ENCODE peak calls at places on chromosome 18, in ten cellular contexts. A, S, Z, C, T, B, G, J, E and N are unnamed samples.

GRCh38 chr18:73514449-73514848 is 633.2 kb downstream of the FBXO15 start:
- DNase-seq in S (no peak), T (no peak), A (no peak), J (no peak), E (no peak), B (no peak), G (no peak), C (no peak), Z (no peak), N (no peak)

GRCh38 chr18:25724121-25724520 is 366.3 kb downstream of the SS18 start:
- DNase-seq in J (no peak), Z (no peak), B (no peak), A (no peak), E (no peak), S (no peak), T (no peak), C (no peak), G (no peak), N (no peak)

GRCh38 chr18:8643479-8643878 is 34.2 kb downstream of the RAB12 start:
- DNase-seq in E (no peak), C (no peak), A (no peak), G (no peak), J (no peak), T (no peak), B (no peak), Z (no peak), S (no peak), N (no peak)

GRCh38 chr18:30929065-30929464 is 113.5 kb downstream of the DSC3 start:
- DNase-seq in A (no peak), G (no peak), B (no peak), S (no peak), E (no peak), Z (no peak), T (no peak), C (no peak), J (no peak), N (no peak)

GRCh38 chr18:5853253-5853652 is 42.1 kb downstream of the TMEM200C start:
- DNase-seq in J (no peak), T (no peak), G (no peak), E (no peak), A (no peak), B (no peak), S (no peak), Z (no peak), C (no peak), N (no peak)

GRCh38 chr18:62716679-62717058 is 1.3 kb downstream of the PHLPP1 start:
- DNase-seq in E (peak; percentile 79), J (peak; percentile 63), C (peak; percentile 66), A (peak; percentile 73), T (no peak), Z (peak; percentile 63), B (peak; percentile 10), G (peak; percentile 87), S (peak; percentile 65), N (peak; percentile 78)

GRCh38 chr18:57432118-57432517 is 3.1 kb upstream of the ONECUT2 start:
- DNase-seq in G (no peak), Z (no peak), E (no peak), J (no peak), C (no peak), S (no peak), B (no peak), A (no peak), T (no peak), N (no peak)

GRCh38 chr18:59823611-59824195 is 76.1 kb upstream of the PMAIP1 start:
- DNase-seq in E (peak; percentile 89), T (no peak), J (peak; percentile 75), G (peak; percentile 89), Z (peak; percentile 84), S (peak; percentile 60), B (peak; percentile 81), A (peak; percentile 88), C (no peak), N (peak; percentile 78)

GRCh38 chr18:79868168-79868784 is 70.5 kb downstream of the KCNG2 start:
- DNase-seq in B (no peak), S (no peak), E (no peak), G (peak; percentile 78), J (no peak), Z (no peak), T (no peak), C (no peak), A (peak; percentile 9), N (peak; percentile 62)

GRCh38 chr18:76672627-76673026 is 149.7 kb upstream of the ZNF236 start:
- DNase-seq in A (peak; percentile 58), E (no peak), G (peak; percentile 15), T (no peak), C (no peak), J (no peak), B (peak; percentile 16), Z (no peak), S (no peak), N (no peak)

GRCh38 chr18:25230658-25231326 is 121.2 kb downstream of the ZNF521 start:
- DNase-seq in G (no peak), T (peak; percentile 65), B (peak; percentile 68), J (peak; percentile 39), A (no peak), C (peak; percentile 47), E (no peak), S (no peak), Z (peak; percentile 73), N (no peak)

GRCh38 chr18:23810396-23810795 is 121.1 kb downstream of the LAMA3 start:
- DNase-seq in S (no peak), T (no peak), E (no peak), A (peak; percentile 18), Z (no peak), C (no peak), J (no peak), B (no peak), G (no peak), N (no peak)

GRCh38 chr18:21341141-21341540 is 99.1 kb downstream of the GREB1L start:
- DNase-seq in T (no peak), C (no peak), B (no peak), S (peak; percentile 6), A (no peak), J (no peak), E (no peak), Z (no peak), G (no peak), N (no peak)

GRCh38 chr18:21331094-21331493 is 89.1 kb downstream of the GREB1L start:
- DNase-seq in E (peak; percentile 81), S (no peak), C (no peak), A (no peak), J (no peak), T (no peak), G (no peak), B (no peak), Z (no peak), N (no peak)

GRCh38 chr18:21335927-21336488 is 94.0 kb downstream of the GREB1L start:
- DNase-seq in A (no peak), S (no peak), G (no peak), E (no peak), C (no peak), J (no peak), Z (no peak), B (no peak), T (no peak), N (no peak)

GRCh38 chr18:21342372-21342771 is 100.3 kb downstream of the GREB1L start:
- DNase-seq in A (no peak), Z (no peak), G (no peak), S (no peak), C (no peak), T (no peak), E (peak; percentile 93), J (no peak), B (no peak), N (no peak)

DNA sequence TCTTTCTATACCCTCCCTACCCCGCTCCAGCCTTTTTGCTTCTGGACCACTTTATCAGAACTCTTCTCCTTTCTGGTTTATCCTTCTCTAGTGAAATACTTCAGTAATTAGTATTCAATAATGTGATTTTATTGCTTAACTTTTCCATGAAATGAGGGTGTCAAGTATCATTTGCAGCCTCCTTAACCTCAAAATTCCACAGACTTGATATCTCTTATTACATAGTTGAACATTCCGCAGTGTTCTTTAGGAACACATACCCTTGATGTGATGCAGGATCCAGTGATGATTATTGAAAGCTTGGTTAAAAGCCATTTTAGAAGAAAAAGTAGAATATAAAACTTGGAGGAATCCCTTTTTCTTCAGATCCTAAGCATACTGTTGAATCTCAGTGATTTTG is 94.8 kb downstream of the GREB1L start:
- DNase-seq in G (no peak), T (no peak), E (no peak), S (no peak), B (no peak), A (no peak), C (no peak), Z (no peak), J (no peak), N (no peak)
- TF ChIP-seq CTCF in G (no peak), T (no peak), E (no peak), S (no peak), B (no peak), A (no peak), C (no peak), Z (no peak), J (no peak), N (no peak)

GRCh38 chr18:12990977-12991838 is at the start of gene CEP192:
- DNase-seq in C (peak; percentile 97), Z (peak; percentile 98), T (peak; percentile 97), G (peak; percentile 99), S (peak; percentile 99), J (peak; percentile 98), B (peak; percentile 98), A (peak; percentile 98), E (peak; percentile 99), N (peak; percentile 97)
- TF ChIP-seq CTCF in C (no peak), Z (peak; percentile 23), T (no peak), G (peak; percentile 27), S (no peak), J (no peak), B (no peak), A (peak; percentile 24), E (peak; percentile 24), N (no peak)

DNA sequence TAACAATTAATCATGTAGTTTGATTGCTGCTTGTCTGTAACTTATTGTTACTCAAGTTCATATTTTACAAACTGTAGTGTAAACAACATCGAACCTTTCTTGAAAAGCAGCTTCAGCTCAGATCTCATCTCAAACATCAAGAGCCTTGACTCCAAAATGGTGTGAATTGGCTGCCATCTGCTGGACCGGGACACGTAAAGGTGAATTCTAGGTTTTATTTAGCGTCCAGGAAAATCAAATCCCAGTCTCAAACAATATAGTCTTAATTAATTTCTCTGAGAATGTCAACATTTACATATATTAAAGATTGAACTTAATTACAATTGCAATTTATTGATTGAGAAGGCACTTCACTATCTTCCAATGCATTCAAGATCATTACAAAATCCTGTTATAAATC is 453.0 kb downstream of the GALR1 start:
- DNase-seq in A (peak; percentile 76), J (no peak), E (peak; percentile 60), T (no peak), B (peak; percentile 1), G (no peak), C (no peak), Z (no peak), S (peak; percentile 53), N (no peak)
- TF ChIP-seq CTCF in A (peak; percentile 57), J (no peak), E (peak; percentile 63), T (no peak), B (peak; percentile 8), G (peak; percentile 30), C (peak; percentile 8), Z (peak; percentile 22), S (no peak), N (peak; percentile 61)

DNA sequence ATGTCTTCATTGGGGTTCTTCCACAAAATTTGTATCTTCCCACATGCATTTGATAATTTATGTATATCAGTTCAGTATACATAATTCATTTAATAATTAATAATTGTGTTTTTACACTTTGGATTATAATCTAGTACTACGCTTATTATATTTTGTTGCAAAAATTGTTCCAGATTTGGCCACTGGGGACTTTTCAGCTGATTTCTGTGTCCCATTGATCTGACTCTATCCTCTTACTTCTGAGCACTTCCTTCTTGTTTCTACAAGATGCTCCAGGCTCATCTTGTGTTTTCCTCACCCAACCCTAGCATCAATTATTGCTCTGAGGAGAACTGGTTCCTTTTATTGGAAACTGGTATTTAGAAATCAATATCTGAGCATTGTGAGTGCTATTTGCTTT is 215.3 kb upstream of the CDH19 start:
- DNase-seq in J (no peak), C (no peak), Z (no peak), S (no peak), E (no peak), G (no peak), B (no peak), A (no peak), T (no peak), N (no peak)
- TF ChIP-seq CTCF in J (peak; percentile 12), C (no peak), Z (no peak), S (peak; percentile 9), E (peak; percentile 26), G (peak; percentile 20), B (peak; percentile 40), A (no peak), T (no peak), N (peak; percentile 64)